ENCODE peak calls at places on chromosome 5, in eight cellular contexts. V is RCC 7860; G is ureter; C is effector memory CD4-positive, alpha-beta T cell; E is NCI-H345; U is cardiac fibroblast; Q is dorsolateral prefrontal cortex; T is NCI-H69. A is an unnamed sample.

GRCh38 chr5:73796164-73797141 is 170.5 kb downstream of the ARHGEF28 start:
- DNase-seq in V (peak), C (no peak), Q (no peak), E (peak), U (peak), T (peak), G (no peak), A (peak)

GRCh38 chr5:141094481-141095262 is at the start of gene PCDHB2:
- DNase-seq in Q (peak), E (no peak), G (no peak), U (peak), C (no peak), T (peak), V (peak), A (peak)

GRCh38 chr5:133116601-133117000 is 64.8 kb downstream of the HSPA4 start:
- DNase-seq in U (no peak), Q (no peak), T (no peak), E (no peak), V (no peak), G (no peak), C (no peak), A (peak)

GRCh38 chr5:172379481-172379880 is 74.8 kb downstream of the SH3PXD2B start:
- DNase-seq in E (no peak), T (no peak), G (no peak), V (no peak), C (no peak), Q (no peak), U (peak), A (no peak)

GRCh38 chr5:181241393-181241975 is 2.2 kb downstream of the RACK1 start:
- DNase-seq in V (peak), Q (no peak), G (no peak), U (peak), C (no peak), E (no peak), T (no peak), A (no peak)

GRCh38 chr5:439636-440035 is 3.3 kb upstream of the EXOC3 start:
- DNase-seq in U (no peak), T (no peak), Q (peak), G (no peak), C (no peak), V (no peak), E (no peak), A (peak)

GRCh38 chr5:71865202-71865601 is 146.1 kb downstream of the CARTPT start:
- DNase-seq in V (no peak), Q (peak), U (peak), T (peak), G (no peak), E (peak), C (no peak), A (no peak)

GRCh38 chr5:1808466-1808865 is 7.3 kb downstream of the NDUFS6 start:
- DNase-seq in U (peak), V (no peak), Q (no peak), E (no peak), C (no peak), T (no peak), G (no peak), A (no peak)

GRCh38 chr5:175572922-175573321 is 84.9 kb upstream of the HRH2 start:
- DNase-seq in T (peak), U (peak), V (no peak), Q (no peak), G (no peak), C (no peak), E (no peak), A (peak)

GRCh38 chr5:1292846-1293415 is 1.9 kb downstream of the TERT start:
- DNase-seq in U (no peak), V (no peak), T (no peak), G (no peak), Q (no peak), E (no peak), C (no peak), A (peak)

GRCh38 chr5:1402611-1403255 is 42.5 kb downstream of the SLC6A3 start:
- DNase-seq in Q (no peak), V (no peak), G (no peak), U (no peak), T (no peak), E (no peak), C (no peak), A (no peak)

GRCh38 chr5:142202282-142202681 is 93.7 kb downstream of the NDFIP1 start:
- DNase-seq in U (peak), G (no peak), V (peak), E (no peak), C (no peak), T (no peak), Q (no peak), A (no peak)

A was measured in endodermal cell.